ENCODE peak calls at places on chromosomes 7 and 10, in nine cellular contexts. C is right lobe of liver; P is pancreas; W is effector memory CD4-positive, alpha-beta T cell; O is neuronal stem cell; J is suprapubic skin; M is neural progenitor cell; G is PC-9; K is HepG2. Z is an unnamed sample.

GRCh38 chr7:69762821-69763352 is 164.6 kb downstream of the AUTS2 start:
- DNase-seq in C (no peak), P (no peak), W (no peak), O (no peak), J (no peak), M (no peak), G (no peak), K (no peak), Z (no peak)

GRCh38 chr7:104296900-104297299 is 31.5 kb upstream of the LHFPL3 start:
- DNase-seq in C (no peak), P (no peak), W (no peak), O (no peak), J (no peak), M (no peak), G (no peak), K (peak; percentile 7), Z (no peak)

GRCh38 chr7:732094-732541 is 5.0 kb upstream of the PRKAR1B start:
- DNase-seq in C (peak; percentile 81), P (peak; percentile 59), W (no peak), O (no peak), J (peak; percentile 78), M (no peak), G (peak; percentile 83), K (peak; percentile 86), Z (no peak)

GRCh38 chr10:35607475-35608316 is 2.6 kb downstream of the GJD4 start:
- DNase-seq in C (no peak), P (no peak), W (no peak), O (no peak), J (no peak), M (no peak), G (no peak), K (no peak), Z (peak; percentile 72)

GRCh38 chr7:135490783-135491182 is 19.1 kb downstream of the CNOT4 start:
- DNase-seq in C (no peak), P (peak; percentile 37), W (no peak), O (no peak), J (no peak), M (no peak), G (no peak), K (no peak), Z (no peak)

GRCh38 chr7:91090684-91091083 is 173.5 kb upstream of the FZD1 start:
- DNase-seq in C (no peak), P (no peak), W (no peak), O (no peak), J (no peak), M (no peak), G (no peak), K (no peak), Z (no peak)

GRCh38 chr10:106540606-106541005 is 623.9 kb downstream of the SORCS1 start:
- DNase-seq in C (no peak), P (no peak), W (no peak), O (no peak), J (no peak), M (no peak), G (no peak), K (no peak), Z (no peak)

GRCh38 chr10:30722956-30723355 is 93.4 kb upstream of the LYZL2 start:
- DNase-seq in C (no peak), P (no peak), W (no peak), O (no peak), J (peak; percentile 11), M (no peak), G (no peak), K (no peak), Z (no peak)

GRCh38 chr10:31064334-31064733 is 32.7 kb upstream of the ZNF438 start:
- DNase-seq in C (no peak), P (no peak), W (no peak), O (no peak), J (no peak), M (no peak), G (no peak), K (no peak), Z (no peak)

GRCh38 chr7:44259547-44260457 is 59.0 kb downstream of the YKT6 start:
- DNase-seq in C (no peak), P (peak; percentile 20), W (no peak), O (no peak), J (no peak), M (no peak), G (no peak), K (peak; percentile 3), Z (peak; percentile 91)

GRCh38 chr10:75297021-75297599 is 61.4 kb upstream of the COMTD1 start:
- DNase-seq in C (no peak), P (no peak), W (no peak), O (no peak), J (no peak), M (no peak), G (no peak), K (no peak), Z (no peak)

GRCh38 chr7:157863906-157864810 is 527.4 kb downstream of the DNAJB6 start:
- DNase-seq in C (no peak), P (no peak), W (no peak), O (no peak), J (no peak), M (no peak), G (no peak), K (no peak), Z (no peak)
- H3K9me3 ChIP-seq in C (no peaks in the 10 kb centered on the region), P (no peaks in the 10 kb centered on the region), W (no peaks in the 10 kb centered on the region), O (peaks cover 14% of the 10 kb centered on the region), J (no peaks in the 10 kb centered on the region), M (no peaks in the 10 kb centered on the region), G (no peaks in the 10 kb centered on the region), K (no peaks in the 10 kb centered on the region), Z (no peaks in the 10 kb centered on the region)

GRCh38 chr10:130844264-130844761 is 467.2 kb downstream of the TCERG1L start:
- DNase-seq in C (no peak), P (no peak), W (no peak), O (no peak), J (no peak), M (no peak), G (no peak), K (no peak), Z (no peak)

GRCh38 chr10:130848855-130849254 is 462.7 kb downstream of the TCERG1L start:
- DNase-seq in C (no peak), P (no peak), W (no peak), O (no peak), J (no peak), M (no peak), G (no peak), K (no peak), Z (no peak)

GRCh38 chr10:130843051-130843653 is 468.4 kb downstream of the TCERG1L start:
- DNase-seq in C (no peak), P (no peak), W (no peak), O (no peak), J (no peak), M (no peak), G (no peak), K (no peak), Z (no peak)

GRCh38 chr10:130847170-130847569 is 464.4 kb downstream of the TCERG1L start:
- DNase-seq in C (no peak), P (no peak), W (no peak), O (no peak), J (no peak), M (peak; percentile 5), G (no peak), K (no peak), Z (no peak)
- H3K9me3 ChIP-seq in C (no peaks in the 10 kb centered on the region), P (no peaks in the 10 kb centered on the region), W (no peaks in the 10 kb centered on the region), O (no peaks in the 10 kb centered on the region), J (no peaks in the 10 kb centered on the region), M (no peaks in the 10 kb centered on the region), G (no peaks in the 10 kb centered on the region), K (no peaks in the 10 kb centered on the region), Z (no peaks in the 10 kb centered on the region)

GRCh38 chr7:158019726-158020705 is 567.6 kb downstream of the PTPRN2 start:
- DNase-seq in C (no peak), P (no peak), W (no peak), O (no peak), J (peak; percentile 80), M (no peak), G (no peak), K (no peak), Z (peak; percentile 60)
- H3K9me3 ChIP-seq in C (no peaks in the 10 kb centered on the region), P (no peaks in the 10 kb centered on the region), W (no peaks in the 10 kb centered on the region), O (no peaks in the 10 kb centered on the region), J (no peaks in the 10 kb centered on the region), M (no peaks in the 10 kb centered on the region), G (no peaks in the 10 kb centered on the region), K (no peaks in the 10 kb centered on the region), Z (no peaks in the 10 kb centered on the region)

GRCh38 chr7:154881046-154881445 is 121.9 kb downstream of the PAXIP1 start:
- DNase-seq in C (no peak), P (no peak), W (no peak), O (no peak), J (no peak), M (no peak), G (no peak), K (no peak), Z (no peak)

GRCh38 chr7:154882931-154883474 is 119.9 kb downstream of the PAXIP1 start:
- DNase-seq in C (no peak), P (no peak), W (no peak), O (no peak), J (no peak), M (no peak), G (no peak), K (no peak), Z (no peak)

GRCh38 chr7:154881526-154881925 is 121.4 kb downstream of the PAXIP1 start:
- DNase-seq in C (no peak), P (no peak), W (no peak), O (no peak), J (no peak), M (no peak), G (no peak), K (no peak), Z (no peak)

GRCh38 chr7:154879629-154880028 is 123.3 kb downstream of the PAXIP1 start:
- DNase-seq in C (no peak), P (no peak), W (no peak), O (no peak), J (no peak), M (no peak), G (no peak), K (no peak), Z (no peak)

DNA sequence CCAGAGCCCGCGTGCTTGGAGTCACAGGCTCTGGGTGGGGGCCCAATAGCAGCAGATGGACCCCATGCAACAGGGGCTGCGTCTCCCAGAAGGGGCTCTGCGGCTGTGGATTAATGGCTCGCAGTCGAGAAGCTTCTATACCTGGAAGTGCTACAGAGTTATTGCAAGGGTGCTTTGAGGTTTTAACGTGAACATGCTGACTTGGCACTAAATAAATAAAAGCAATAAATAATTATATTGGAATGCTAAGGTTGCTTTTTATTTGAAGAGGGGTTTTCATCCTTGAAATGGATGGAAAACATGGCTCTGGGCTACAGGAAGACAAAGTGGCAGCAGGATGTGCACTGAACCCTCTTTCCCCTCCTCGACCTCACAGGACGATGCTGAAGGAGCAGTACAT is 122.4 kb downstream of the PAXIP1 start:
- DNase-seq in C (no peak), P (no peak), W (no peak), O (no peak), J (no peak), M (no peak), G (no peak), K (no peak), Z (no peak)
- H3K9me3 ChIP-seq in C (no peaks in the 10 kb centered on the region), P (no peaks in the 10 kb centered on the region), W (no peaks in the 10 kb centered on the region), O (no peaks in the 10 kb centered on the region), J (no peaks in the 10 kb centered on the region), M (no peaks in the 10 kb centered on the region), G (peaks cover 12% of the 10 kb centered on the region), K (peaks cover 11% of the 10 kb centered on the region), Z (peaks cover 3% of the 10 kb centered on the region)

Z was measured in kidney.